ENCODE peak calls at places on chromosome 14, in five cellular contexts. K, P, V, L and Z are unnamed samples.

GRCh38 chr14:104563742-104564615 is 15.6 kb upstream of the C14orf180 start:
- DNase-seq in K (peak), P (no peak), V (peak), L (peak), Z (no peak)

GRCh38 chr14:64554551-64554950 is 4.8 kb downstream of the PPP1R36 start:
- DNase-seq in K (no peak), P (no peak), V (no peak), L (no peak), Z (no peak)

GRCh38 chr14:79278286-79278797 is 933.0 kb downstream of the DIO2 start:
- DNase-seq in K (no peak), P (no peak), V (peak), L (no peak), Z (no peak)

GRCh38 chr14:105060751-105061427 is 4.3 kb downstream of the GPR132 start:
- DNase-seq in K (no peak), P (no peak), V (no peak), L (no peak), Z (no peak)

GRCh38 chr14:88667555-88668273 is 104.9 kb downstream of the ZC3H14 start:
- DNase-seq in K (peak), P (peak), V (peak), L (peak), Z (peak)

GRCh38 chr14:44564908-44565307 is 57.8 kb upstream of the FSCB start:
- DNase-seq in K (peak), P (no peak), V (peak), L (peak), Z (no peak)

GRCh38 chr14:101736071-101736470 is 25.4 kb upstream of the PPP2R5C start:
- DNase-seq in K (no peak), P (no peak), V (no peak), L (no peak), Z (no peak)

GRCh38 chr14:64915797-64916196 is 1.5 kb downstream of the CHURC1 start:
- DNase-seq in K (no peak), P (no peak), V (no peak), L (no peak), Z (no peak)

GRCh38 chr14:68734231-68734732 is 58.6 kb downstream of the ZFP36L1 start:
- DNase-seq in K (peak), P (no peak), V (no peak), L (peak), Z (peak)

GRCh38 chr14:72064501-72064900 is 132.3 kb downstream of the RGS6 start:
- DNase-seq in K (no peak), P (no peak), V (no peak), L (no peak), Z (no peak)

GRCh38 chr14:60981626-60982455 is 796 bp downstream of the SLC38A6 start:
- DNase-seq in K (peak), P (peak), V (peak), L (peak), Z (no peak)

GRCh38 chr14:32896979-32897723 is 41.5 kb upstream of the NPAS3 start:
- DNase-seq in K (peak), P (no peak), V (peak), L (peak), Z (peak)

GRCh38 chr14:39368261-39368959 is 63.8 kb downstream of the FBXO33 start:
- DNase-seq in K (peak), P (peak), V (peak), L (peak), Z (no peak)

GRCh38 chr14:55583942-55584468 is 4.0 kb downstream of the KTN1 start:
- DNase-seq in K (peak), P (peak), V (no peak), L (no peak), Z (no peak)

GRCh38 chr14:77303417-77304156 is 17.1 kb downstream of the POMT2 start:
- DNase-seq in K (peak), P (peak), V (peak), L (peak), Z (no peak)

GRCh38 chr14:106378191-106378590 is 851.8 kb downstream of the TMEM121 start:
- DNase-seq in K (no peak), P (no peak), V (no peak), L (no peak), Z (peak)

GRCh38 chr14:58598028-58598850 is 39.5 kb upstream of the DACT1 start:
- DNase-seq in K (peak), P (no peak), V (no peak), L (no peak), Z (no peak)

GRCh38 chr14:106681161-106681955 is 1155.0 kb downstream of the TMEM121 start:
- DNase-seq in K (no peak), P (no peak), V (no peak), L (no peak), Z (no peak)

GRCh38 chr14:58677525-58677924 is 39.8 kb downstream of the DACT1 start:
- DNase-seq in K (no peak), P (no peak), V (no peak), L (no peak), Z (no peak)

GRCh38 chr14:42140001-42140400 is 533.3 kb downstream of the LRFN5 start:
- DNase-seq in K (peak), P (no peak), V (peak), L (no peak), Z (no peak)

GRCh38 chr14:98907271-98907670 is 364.7 kb downstream of the BCL11B start:
- DNase-seq in K (no peak), P (no peak), V (no peak), L (no peak), Z (no peak)

GRCh38 chr14:98903371-98903770 is 368.6 kb downstream of the BCL11B start:
- DNase-seq in K (no peak), P (no peak), V (no peak), L (peak), Z (no peak)

GRCh38 chr14:98904677-98905076 is 367.3 kb downstream of the BCL11B start:
- DNase-seq in K (no peak), P (no peak), V (no peak), L (peak), Z (no peak)

GRCh38 chr14:98907981-98908544 is 363.9 kb downstream of the BCL11B start:
- DNase-seq in K (no peak), P (no peak), V (no peak), L (no peak), Z (no peak)

DNA sequence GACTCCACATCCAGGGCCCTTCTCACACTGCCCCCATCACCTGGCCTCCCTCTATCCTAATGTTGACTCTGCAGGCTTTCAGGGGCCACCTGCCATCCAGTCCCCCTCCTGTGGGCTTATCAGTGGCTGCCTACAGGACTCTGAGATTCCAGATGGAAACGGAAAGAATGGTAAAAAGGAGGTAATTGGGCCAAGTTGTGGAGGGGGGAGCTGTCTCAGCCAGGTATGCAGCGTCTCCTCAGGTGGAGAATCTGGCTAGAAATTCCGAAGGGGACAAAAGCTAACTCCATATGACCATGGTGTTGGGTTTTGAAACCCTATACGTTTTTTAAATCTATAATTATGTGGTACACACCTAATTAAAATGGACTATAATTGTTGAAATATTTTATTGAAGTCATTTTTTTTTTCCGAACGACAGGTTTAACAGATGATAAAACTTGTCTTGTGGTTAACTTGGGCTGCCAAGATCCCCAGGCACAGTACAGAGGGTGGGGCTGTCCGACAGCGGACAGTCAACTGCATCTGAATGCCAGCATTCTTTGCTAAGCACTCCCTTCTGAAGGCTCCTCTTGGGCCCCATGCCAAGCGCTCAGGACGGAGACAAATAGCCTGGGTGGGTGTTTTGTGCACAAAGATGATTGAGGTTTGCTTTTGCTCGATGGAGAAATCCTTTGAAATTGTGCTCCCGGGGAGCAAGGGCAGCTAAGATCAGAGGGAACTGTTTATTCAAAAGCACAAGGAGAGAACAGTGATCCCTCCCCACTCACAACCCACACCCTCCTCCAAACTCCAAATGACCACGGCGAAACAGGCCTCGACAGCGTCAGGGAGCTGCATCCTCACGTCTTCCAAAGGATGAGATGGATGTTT is 365.6 kb downstream of the BCL11B start:
- DNase-seq in K (no peak), P (no peak), V (peak), L (peak), Z (no peak)
- H3K4me2 ChIP-seq in K (no peak), P (no peak), V (peak), L (peak), Z (no peak)

GRCh38 chr14:51246032-51246431 is 6.0 kb downstream of the TMX1 start:
- DNase-seq in K (no peak), P (no peak), V (no peak), L (no peak), Z (no peak)
- H3K4me2 ChIP-seq in K (no peak), P (no peak), V (no peak), L (no peak), Z (no peak)

GRCh38 chr14:73239463-73240241 is 2.3 kb downstream of the PAPLN start:
- DNase-seq in K (peak), P (no peak), V (peak), L (peak), Z (no peak)
- H3K4me2 ChIP-seq in K (peak), P (no peak), V (peak), L (peak), Z (no peak)

GRCh38 chr14:96105089-96105920 is 66.1 kb downstream of the C14orf132 start:
- DNase-seq in K (no peak), P (no peak), V (no peak), L (no peak), Z (no peak)
- H3K4me2 ChIP-seq in K (no peak), P (peak), V (no peak), L (peak), Z (peak)

GRCh38 chr14:49940805-49941421 is 48.0 kb downstream of the ARF6 start:
- DNase-seq in K (peak), P (peak), V (peak), L (no peak), Z (peak)
- H3K4me2 ChIP-seq in K (no peak), P (peak), V (no peak), L (no peak), Z (peak)

GRCh38 chr14:35161231-35161630 is 38.9 kb downstream of the PRORP start:
- DNase-seq in K (peak), P (no peak), V (no peak), L (peak), Z (peak)

GRCh38 chr14:35159742-35160409 is 37.5 kb downstream of the PRORP start:
- DNase-seq in K (peak), P (peak), V (peak), L (peak), Z (no peak)

GRCh38 chr14:35155962-35156361 is 33.6 kb downstream of the PRORP start:
- DNase-seq in K (peak), P (no peak), V (peak), L (peak), Z (no peak)

GRCh38 chr14:35158491-35158890 is 36.1 kb downstream of the PRORP start:
- DNase-seq in K (no peak), P (no peak), V (no peak), L (no peak), Z (no peak)

DNA sequence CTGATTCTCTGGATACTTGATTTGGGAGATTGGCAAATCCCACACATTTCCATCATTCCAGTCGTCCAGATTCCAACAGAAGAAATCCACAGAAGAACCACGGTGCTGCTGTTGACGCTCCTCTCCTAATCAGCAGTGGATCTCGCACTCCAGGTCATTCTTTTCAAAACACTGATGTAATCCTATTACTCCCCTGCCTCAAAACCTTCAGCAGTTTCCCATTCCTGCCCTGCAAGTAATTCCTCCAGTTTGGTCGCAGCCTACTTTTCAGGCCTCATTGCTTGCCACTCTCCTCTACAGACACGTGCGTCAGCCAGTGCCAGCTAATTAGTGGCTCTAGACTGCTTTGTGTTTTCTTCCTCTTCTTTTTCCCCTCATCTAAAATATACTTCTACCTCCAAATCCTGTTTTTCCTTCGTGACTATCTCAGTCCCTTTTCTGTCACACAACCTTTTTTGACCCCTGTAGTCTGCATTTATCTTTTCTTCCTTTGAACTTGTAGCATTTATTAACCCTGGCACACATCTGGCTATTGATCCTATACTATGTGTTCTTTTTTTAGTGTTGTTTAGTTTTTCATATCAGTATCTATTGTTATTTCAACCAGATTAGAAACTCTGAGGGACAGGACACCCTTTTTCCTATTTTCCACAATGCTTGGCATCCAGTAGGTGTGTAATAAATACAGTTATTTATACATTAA is 36.8 kb downstream of the PRORP start:
- DNase-seq in K (peak), P (no peak), V (no peak), L (no peak), Z (no peak)
- H3K4me2 ChIP-seq in K (no peak), P (peak), V (peak), L (peak), Z (no peak)

GRCh38 chr14:53109688-53110041 is 43.5 kb downstream of the DDHD1 start:
- DNase-seq in K (no peak), P (no peak), V (no peak), L (no peak), Z (no peak)
- H3K4me2 ChIP-seq in K (no peak), P (no peak), V (no peak), L (no peak), Z (peak)

GRCh38 chr14:75282166-75282547 is 3.5 kb downstream of the FOS start:
- DNase-seq in K (peak), P (peak), V (no peak), L (peak), Z (no peak)
- H3K4me2 ChIP-seq in K (no peak), P (peak), V (no peak), L (peak), Z (no peak)

DNA sequence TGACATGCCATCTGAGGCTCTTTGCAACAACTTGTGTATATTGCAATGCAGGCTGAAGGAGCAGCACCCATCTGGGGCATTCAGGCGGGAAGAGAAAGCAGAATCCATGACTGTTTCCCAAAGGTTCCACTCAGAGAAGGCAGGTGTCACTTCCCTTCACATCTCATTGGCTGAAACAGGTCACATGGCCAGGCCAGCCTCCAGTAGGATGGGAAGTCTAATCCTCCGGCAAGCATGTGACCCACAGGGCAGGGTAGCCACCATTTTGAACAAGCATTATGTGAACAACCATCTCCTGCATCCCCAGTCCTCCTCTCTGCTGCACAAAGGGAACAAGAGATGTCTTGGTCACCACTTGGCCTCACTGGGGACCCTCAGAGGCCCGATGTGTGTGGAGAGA is 70.6 kb downstream of the RIN3 start:
- DNase-seq in K (no peak), P (no peak), V (no peak), L (no peak), Z (no peak)
- H3K4me2 ChIP-seq in K (no peak), P (no peak), V (no peak), L (no peak), Z (no peak)